ENCODE peak calls at places on chromosomes 11 and 22, in ten cellular contexts. One of them, this sample, is unnamed.

GRCh38 chr11:123434262-123434661 is 4.2 kb downstream of the GRAMD1B start:
- DNase-seq in NCI-H1092 treated with DMSO at 0.1 percent for 48 hours: no peak
- DNase-seq in activated naive CD4-positive, alpha-beta T cell: no peak
- DNase-seq in C1 segment of cervical spinal cord: no peak
- DNase-seq in heart left ventricle: no peak
- DNase-seq in OCI-LY7: peak; percentile 43
- DNase-seq in caudate nucleus: no peak
- DNase-seq in sciatic nerve: no peak
- DNase-seq in mesenteric fat pad: no peak
- DNase-seq in kidney tubule cell: no peak
- DNase-seq in this sample: no peak

GRCh38 chr11:126477526-126478275 is 122.2 kb downstream of the ST3GAL4 start:
- DNase-seq in mesenteric fat pad: no peak
- DNase-seq in activated naive CD4-positive, alpha-beta T cell: no peak
- DNase-seq in caudate nucleus: no peak
- DNase-seq in OCI-LY7: no peak
- DNase-seq in kidney tubule cell: peak; percentile 55
- DNase-seq in C1 segment of cervical spinal cord: no peak
- DNase-seq in heart left ventricle: no peak
- DNase-seq in NCI-H1092 treated with DMSO at 0.1 percent for 48 hours: peak; percentile 52
- DNase-seq in sciatic nerve: no peak
- DNase-seq in this sample: no peak

GRCh38 chr11:3130269-3131071 is 34.6 kb downstream of the OSBPL5 start:
- DNase-seq in C1 segment of cervical spinal cord: no peak
- DNase-seq in heart left ventricle: no peak
- DNase-seq in OCI-LY7: no peak
- DNase-seq in caudate nucleus: no peak
- DNase-seq in activated naive CD4-positive, alpha-beta T cell: no peak
- DNase-seq in kidney tubule cell: no peak
- DNase-seq in mesenteric fat pad: peak; percentile 53
- DNase-seq in NCI-H1092 treated with DMSO at 0.1 percent for 48 hours: peak; percentile 8
- DNase-seq in sciatic nerve: peak; percentile 61
- DNase-seq in this sample: no peak

GRCh38 chr11:107457205-107457557 is 444 bp downstream of the CWF19L2 start:
- DNase-seq in NCI-H1092 treated with DMSO at 0.1 percent for 48 hours: no peak
- DNase-seq in OCI-LY7: peak; percentile 53
- DNase-seq in caudate nucleus: no peak
- DNase-seq in mesenteric fat pad: no peak
- DNase-seq in heart left ventricle: no peak
- DNase-seq in activated naive CD4-positive, alpha-beta T cell: no peak
- DNase-seq in kidney tubule cell: peak; percentile 34
- DNase-seq in sciatic nerve: no peak
- DNase-seq in C1 segment of cervical spinal cord: no peak
- DNase-seq in this sample: no peak

GRCh38 chr11:20353829-20354434 is 9.6 kb upstream of the HTATIP2 start:
- DNase-seq in activated naive CD4-positive, alpha-beta T cell: no peak
- DNase-seq in OCI-LY7: peak; percentile 35
- DNase-seq in C1 segment of cervical spinal cord: no peak
- DNase-seq in heart left ventricle: no peak
- DNase-seq in sciatic nerve: no peak
- DNase-seq in NCI-H1092 treated with DMSO at 0.1 percent for 48 hours: peak; percentile 40
- DNase-seq in mesenteric fat pad: no peak
- DNase-seq in caudate nucleus: no peak
- DNase-seq in kidney tubule cell: peak; percentile 46
- DNase-seq in this sample: peak; percentile 15

GRCh38 chr22:33918676-33919590 is 1.3 kb downstream of the LARGE1 start:
- DNase-seq in sciatic nerve: no peak
- DNase-seq in OCI-LY7: no peak
- DNase-seq in kidney tubule cell: peak; percentile 63
- DNase-seq in mesenteric fat pad: no peak
- DNase-seq in C1 segment of cervical spinal cord: no peak
- DNase-seq in heart left ventricle: no peak
- DNase-seq in activated naive CD4-positive, alpha-beta T cell: no peak
- DNase-seq in caudate nucleus: peak; percentile 30
- DNase-seq in NCI-H1092 treated with DMSO at 0.1 percent for 48 hours: no peak
- DNase-seq in this sample: no peak

GRCh38 chr11:131802416-131802815 is 432.0 kb downstream of the NTM start:
- DNase-seq in activated naive CD4-positive, alpha-beta T cell: no peak
- DNase-seq in caudate nucleus: no peak
- DNase-seq in kidney tubule cell: no peak
- DNase-seq in OCI-LY7: no peak
- DNase-seq in heart left ventricle: no peak
- DNase-seq in mesenteric fat pad: no peak
- DNase-seq in C1 segment of cervical spinal cord: no peak
- DNase-seq in NCI-H1092 treated with DMSO at 0.1 percent for 48 hours: no peak
- DNase-seq in sciatic nerve: no peak
- DNase-seq in this sample: no peak

GRCh38 chr11:113991170-113991569 is 16.3 kb downstream of the HTR3A start:
- DNase-seq in heart left ventricle: no peak
- DNase-seq in mesenteric fat pad: peak; percentile 6
- DNase-seq in caudate nucleus: no peak
- DNase-seq in C1 segment of cervical spinal cord: no peak
- DNase-seq in kidney tubule cell: peak; percentile 19
- DNase-seq in OCI-LY7: no peak
- DNase-seq in sciatic nerve: no peak
- DNase-seq in NCI-H1092 treated with DMSO at 0.1 percent for 48 hours: no peak
- DNase-seq in activated naive CD4-positive, alpha-beta T cell: no peak
- DNase-seq in this sample: no peak

GRCh38 chr11:57370251-57370650 is 10.7 kb downstream of the PRG3 start:
- DNase-seq in OCI-LY7: no peak
- DNase-seq in heart left ventricle: no peak
- DNase-seq in activated naive CD4-positive, alpha-beta T cell: no peak
- DNase-seq in mesenteric fat pad: no peak
- DNase-seq in caudate nucleus: no peak
- DNase-seq in C1 segment of cervical spinal cord: no peak
- DNase-seq in kidney tubule cell: peak; percentile 9
- DNase-seq in NCI-H1092 treated with DMSO at 0.1 percent for 48 hours: no peak
- DNase-seq in sciatic nerve: no peak
- DNase-seq in this sample: no peak